ENCODE peak calls at places on chromosomes 4 and X, in six cellular contexts. One of them, this sample, is unnamed.

GRCh38 chr4:139556071-139556734 is at the start of gene SETD7:
- DNase-seq in ACHN: peak; percentile 76
- DNase-seq in GM12878: no peak
- DNase-seq in Right ventricle myocardium superior: peak; percentile 88
- DNase-seq in germinal center: peak; percentile 68
- DNase-seq in hypothalamus: peak; percentile 42
- DNase-seq in this sample: peak; percentile 93

GRCh38 chr4:163758032-163758431 is 263.5 kb downstream of the TMA16 start:
- DNase-seq in ACHN: no peak
- DNase-seq in GM12878: no peak
- DNase-seq in Right ventricle myocardium superior: no peak
- DNase-seq in germinal center: no peak
- DNase-seq in hypothalamus: no peak
- DNase-seq in this sample: no peak

GRCh38 chr4:1792832-1793495 is at the start of gene FGFR3:
- DNase-seq in ACHN: peak; percentile 14
- DNase-seq in GM12878: no peak
- DNase-seq in Right ventricle myocardium superior: peak; percentile 56
- DNase-seq in germinal center: peak; percentile 92
- DNase-seq in hypothalamus: no peak
- DNase-seq in this sample: peak; percentile 56

GRCh38 chrX:29040160-29040559 is 452.9 kb downstream of the IL1RAPL1 start:
- DNase-seq in ACHN: no peak
- DNase-seq in GM12878: no peak
- DNase-seq in Right ventricle myocardium superior: no peak
- DNase-seq in germinal center: no peak
- DNase-seq in hypothalamus: no peak
- DNase-seq in this sample: no peak

GRCh38 chr4:153467154-153467896 is 1.2 kb downstream of the TMEM131L start:
- DNase-seq in ACHN: peak; percentile 15
- DNase-seq in GM12878: peak; percentile 88
- DNase-seq in Right ventricle myocardium superior: peak; percentile 71
- DNase-seq in germinal center: peak; percentile 94
- DNase-seq in hypothalamus: no peak
- DNase-seq in this sample: peak; percentile 70

GRCh38 chr4:98905834-98906233 is 23.1 kb downstream of the EIF4E start:
- DNase-seq in ACHN: no peak
- DNase-seq in GM12878: no peak
- DNase-seq in Right ventricle myocardium superior: no peak
- DNase-seq in germinal center: no peak
- DNase-seq in hypothalamus: no peak
- DNase-seq in this sample: no peak

GRCh38 chr4:124322234-124322831 is 390.2 kb downstream of the ANKRD50 start:
- DNase-seq in ACHN: peak; percentile 40
- DNase-seq in GM12878: no peak
- DNase-seq in Right ventricle myocardium superior: no peak
- DNase-seq in germinal center: no peak
- DNase-seq in hypothalamus: no peak
- DNase-seq in this sample: no peak

GRCh38 chrX:389021-389441 is 2.3 kb upstream of the PPP2R3B start:
- DNase-seq in ACHN: no peak
- DNase-seq in GM12878: no peak
- DNase-seq in Right ventricle myocardium superior: peak; percentile 51
- DNase-seq in germinal center: no peak
- DNase-seq in hypothalamus: peak; percentile 7
- DNase-seq in this sample: peak; percentile 59

GRCh38 chrX:147950352-147950751 is 30.8 kb upstream of the FMR1NB start:
- DNase-seq in ACHN: no peak
- DNase-seq in GM12878: no peak
- DNase-seq in Right ventricle myocardium superior: no peak
- DNase-seq in germinal center: no peak
- DNase-seq in hypothalamus: no peak
- DNase-seq in this sample: no peak

GRCh38 chr4:111028829-111029228 is 406.0 kb upstream of the PITX2 start:
- DNase-seq in ACHN: no peak
- DNase-seq in GM12878: no peak
- DNase-seq in Right ventricle myocardium superior: no peak
- DNase-seq in germinal center: no peak
- DNase-seq in hypothalamus: no peak
- DNase-seq in this sample: no peak

GRCh38 chr4:132642196-132642817 is 506.8 kb upstream of the PCDH10 start:
- DNase-seq in ACHN: peak; percentile 47
- DNase-seq in GM12878: peak; percentile 3
- DNase-seq in Right ventricle myocardium superior: no peak
- DNase-seq in germinal center: no peak
- DNase-seq in hypothalamus: no peak
- DNase-seq in this sample: no peak

GRCh38 chr4:7194251-7195137 is 2.2 kb downstream of the SORCS2 start:
- DNase-seq in ACHN: peak; percentile 30
- DNase-seq in GM12878: no peak
- DNase-seq in Right ventricle myocardium superior: no peak
- DNase-seq in germinal center: peak; percentile 20
- DNase-seq in hypothalamus: no peak
- DNase-seq in this sample: peak; percentile 76

GRCh38 chr4:52640808-52641595 is 18.1 kb downstream of the USP46 start:
- DNase-seq in ACHN: no peak
- DNase-seq in GM12878: no peak
- DNase-seq in Right ventricle myocardium superior: no peak
- DNase-seq in germinal center: no peak
- DNase-seq in hypothalamus: no peak
- DNase-seq in this sample: no peak

GRCh38 chr4:16418814-16419213 is 192.5 kb upstream of the TAPT1 start:
- DNase-seq in ACHN: no peak
- DNase-seq in GM12878: no peak
- DNase-seq in Right ventricle myocardium superior: no peak
- DNase-seq in germinal center: no peak
- DNase-seq in hypothalamus: no peak
- DNase-seq in this sample: no peak

GRCh38 chr4:42348247-42348646 is 49.0 kb upstream of the SHISA3 start:
- DNase-seq in ACHN: no peak
- DNase-seq in GM12878: no peak
- DNase-seq in Right ventricle myocardium superior: no peak
- DNase-seq in germinal center: no peak
- DNase-seq in hypothalamus: no peak
- DNase-seq in this sample: no peak

GRCh38 chr4:169115897-169116254 is 105.8 kb upstream of the CBR4 start:
- DNase-seq in ACHN: peak; percentile 91
- DNase-seq in GM12878: no peak
- DNase-seq in Right ventricle myocardium superior: no peak
- DNase-seq in germinal center: no peak
- DNase-seq in hypothalamus: no peak
- DNase-seq in this sample: no peak

GRCh38 chr4:82123934-82124333 is 249.9 kb downstream of the HNRNPD start:
- DNase-seq in ACHN: no peak
- DNase-seq in GM12878: no peak
- DNase-seq in Right ventricle myocardium superior: no peak
- DNase-seq in germinal center: no peak
- DNase-seq in hypothalamus: no peak
- DNase-seq in this sample: no peak

GRCh38 chrX:78555401-78555980 is 103.6 kb downstream of the RTL3 start:
- DNase-seq in ACHN: peak; percentile 2
- DNase-seq in GM12878: no peak
- DNase-seq in Right ventricle myocardium superior: no peak
- DNase-seq in germinal center: no peak
- DNase-seq in hypothalamus: no peak
- DNase-seq in this sample: no peak

GRCh38 chr4:107997001-107997788 is 7.5 kb downstream of the HADH start:
- DNase-seq in ACHN: no peak
- DNase-seq in GM12878: no peak
- DNase-seq in Right ventricle myocardium superior: no peak
- DNase-seq in germinal center: no peak
- DNase-seq in hypothalamus: no peak
- DNase-seq in this sample: no peak

GRCh38 chrX:39527045-39527444 is 570.7 kb downstream of the BCOR start:
- DNase-seq in ACHN: no peak
- DNase-seq in GM12878: no peak
- DNase-seq in Right ventricle myocardium superior: no peak
- DNase-seq in germinal center: no peak
- DNase-seq in hypothalamus: no peak
- DNase-seq in this sample: no peak

GRCh38 chr4:121773873-121774272 is 8.9 kb upstream of the SMIM43 start:
- DNase-seq in ACHN: no peak
- DNase-seq in GM12878: no peak
- DNase-seq in Right ventricle myocardium superior: no peak
- DNase-seq in germinal center: no peak
- DNase-seq in hypothalamus: no peak
- DNase-seq in this sample: no peak

GRCh38 chrX:111328858-111329257 is 58.6 kb upstream of the CAPN6 start:
- DNase-seq in ACHN: no peak
- DNase-seq in GM12878: no peak
- DNase-seq in Right ventricle myocardium superior: no peak
- DNase-seq in germinal center: no peak
- DNase-seq in hypothalamus: no peak
- DNase-seq in this sample: no peak

GRCh38 chrX:68083510-68083909 is 349.8 kb downstream of the OPHN1 start:
- DNase-seq in ACHN: no peak
- DNase-seq in GM12878: no peak
- DNase-seq in Right ventricle myocardium superior: no peak
- DNase-seq in germinal center: no peak
- DNase-seq in hypothalamus: no peak
- DNase-seq in this sample: no peak

GRCh38 chr4:4872148-4872903 is 12.9 kb downstream of the MSX1 start:
- DNase-seq in ACHN: no peak
- DNase-seq in GM12878: no peak
- DNase-seq in Right ventricle myocardium superior: no peak
- DNase-seq in germinal center: no peak
- DNase-seq in hypothalamus: no peak
- DNase-seq in this sample: no peak

GRCh38 chr4:109959195-109959594 is 46.5 kb downstream of the EGF start:
- DNase-seq in ACHN: no peak
- DNase-seq in GM12878: no peak
- DNase-seq in Right ventricle myocardium superior: no peak
- DNase-seq in germinal center: no peak
- DNase-seq in hypothalamus: no peak
- DNase-seq in this sample: no peak

GRCh38 chr4:111450867-111451266 is 694.4 kb upstream of the FAM241A start:
- DNase-seq in ACHN: peak; percentile 15
- DNase-seq in GM12878: no peak
- DNase-seq in Right ventricle myocardium superior: no peak
- DNase-seq in germinal center: no peak
- DNase-seq in hypothalamus: no peak
- DNase-seq in this sample: no peak

GRCh38 chr4:86587016-86587713 is 7.0 kb upstream of the PTPN13 start:
- DNase-seq in ACHN: no peak
- DNase-seq in GM12878: no peak
- DNase-seq in Right ventricle myocardium superior: no peak
- DNase-seq in germinal center: no peak
- DNase-seq in hypothalamus: no peak
- DNase-seq in this sample: no peak

GRCh38 chr4:5782829-5783476 is 72.0 kb downstream of the EVC start:
- DNase-seq in ACHN: no peak
- DNase-seq in GM12878: no peak
- DNase-seq in Right ventricle myocardium superior: no peak
- DNase-seq in germinal center: no peak
- DNase-seq in hypothalamus: no peak
- DNase-seq in this sample: no peak

GRCh38 chrX:133859860-133860259 is 125.5 kb downstream of the GPC3 start:
- DNase-seq in ACHN: no peak
- DNase-seq in GM12878: no peak
- DNase-seq in Right ventricle myocardium superior: no peak
- DNase-seq in germinal center: no peak
- DNase-seq in hypothalamus: no peak
- DNase-seq in this sample: no peak

GRCh38 chrX:65596270-65596669 is 61.7 kb upstream of the LAS1L start:
- DNase-seq in ACHN: no peak
- DNase-seq in GM12878: peak; percentile 43
- DNase-seq in Right ventricle myocardium superior: no peak
- DNase-seq in germinal center: no peak
- DNase-seq in hypothalamus: no peak
- DNase-seq in this sample: no peak

GRCh38 chrX:74521961-74522833 is 92.2 kb downstream of the RLIM start:
- DNase-seq in ACHN: no peak
- DNase-seq in GM12878: no peak
- DNase-seq in Right ventricle myocardium superior: no peak
- DNase-seq in germinal center: no peak
- DNase-seq in hypothalamus: no peak
- DNase-seq in this sample: peak; percentile 54

This sample was measured in right cardiac atrium.